ENCODE peak calls at places on chromosome 7, in four cellular contexts. One of them, this sample, is unnamed.

GRCh38 chr7:103640031-103640779 is 194.2 kb upstream of the SLC26A5 start:
- DNase-seq in uterus: no peak
- DNase-seq in body of pancreas: no peak
- DNase-seq in CD8-positive, alpha-beta T cell: no peak
- DNase-seq in this sample: no peak

GRCh38 chr7:139124084-139124914 is 14.8 kb upstream of the ZC3HAV1 start:
- DNase-seq in uterus: no peak
- DNase-seq in body of pancreas: no peak
- DNase-seq in CD8-positive, alpha-beta T cell: no peak
- DNase-seq in this sample: no peak

GRCh38 chr7:18583305-18583704 is 87.8 kb downstream of the HDAC9 start:
- DNase-seq in uterus: no peak
- DNase-seq in body of pancreas: no peak
- DNase-seq in CD8-positive, alpha-beta T cell: no peak
- DNase-seq in this sample: no peak

GRCh38 chr7:47373871-47374451 is 207.9 kb downstream of the TNS3 start:
- DNase-seq in uterus: no peak
- DNase-seq in body of pancreas: peak; percentile 88
- DNase-seq in CD8-positive, alpha-beta T cell: no peak
- DNase-seq in this sample: peak; percentile 30

GRCh38 chr7:100066953-100067352 is 14.6 kb downstream of the ZNF3 start:
- DNase-seq in uterus: no peak
- DNase-seq in body of pancreas: no peak
- DNase-seq in CD8-positive, alpha-beta T cell: no peak
- DNase-seq in this sample: no peak

GRCh38 chr7:144513332-144513731 is 109.8 kb upstream of the NOBOX start:
- DNase-seq in uterus: no peak
- DNase-seq in body of pancreas: peak; percentile 4
- DNase-seq in CD8-positive, alpha-beta T cell: no peak
- DNase-seq in this sample: no peak

GRCh38 chr7:107065929-107066247 is 21.4 kb downstream of the PRKAR2B start:
- DNase-seq in uterus: no peak
- DNase-seq in body of pancreas: no peak
- DNase-seq in CD8-positive, alpha-beta T cell: no peak
- DNase-seq in this sample: no peak

GRCh38 chr7:92586403-92586802 is 3.8 kb downstream of the FAM133B start:
- DNase-seq in uterus: no peak
- DNase-seq in body of pancreas: no peak
- DNase-seq in CD8-positive, alpha-beta T cell: no peak
- DNase-seq in this sample: no peak

GRCh38 chr7:47882635-47883034 is 65.6 kb downstream of the PKD1L1 start:
- DNase-seq in uterus: no peak
- DNase-seq in body of pancreas: no peak
- DNase-seq in CD8-positive, alpha-beta T cell: no peak
- DNase-seq in this sample: no peak

GRCh38 chr7:149559711-149560110 is 62.1 kb upstream of the ZNF746 start:
- DNase-seq in uterus: no peak
- DNase-seq in body of pancreas: no peak
- DNase-seq in CD8-positive, alpha-beta T cell: no peak
- DNase-seq in this sample: peak; percentile 33

GRCh38 chr7:142196066-142196840 is 61.6 kb downstream of the PRSS58 start:
- DNase-seq in uterus: no peak
- DNase-seq in body of pancreas: no peak
- DNase-seq in CD8-positive, alpha-beta T cell: no peak
- DNase-seq in this sample: peak; percentile 84

GRCh38 chr7:152464312-152465117 is 28.7 kb upstream of the KMT2C start:
- DNase-seq in uterus: peak; percentile 74
- DNase-seq in body of pancreas: peak; percentile 75
- DNase-seq in CD8-positive, alpha-beta T cell: peak; percentile 61
- DNase-seq in this sample: peak; percentile 77

GRCh38 chr7:34846976-34847375 is 189.0 kb downstream of the NPSR1 start:
- DNase-seq in uterus: no peak
- DNase-seq in body of pancreas: no peak
- DNase-seq in CD8-positive, alpha-beta T cell: no peak
- DNase-seq in this sample: no peak

GRCh38 chr7:37062460-37062859 is 338.2 kb upstream of the AOAH start:
- DNase-seq in uterus: no peak
- DNase-seq in body of pancreas: no peak
- DNase-seq in CD8-positive, alpha-beta T cell: no peak
- DNase-seq in this sample: no peak

GRCh38 chr7:105224884-105225651 is 163.7 kb downstream of the SRPK2 start:
- DNase-seq in uterus: no peak
- DNase-seq in body of pancreas: peak; percentile 46
- DNase-seq in CD8-positive, alpha-beta T cell: no peak
- DNase-seq in this sample: peak; percentile 58

GRCh38 chr7:41134242-41134872 is 568.5 kb downstream of the INHBA start:
- DNase-seq in uterus: no peak
- DNase-seq in body of pancreas: no peak
- DNase-seq in CD8-positive, alpha-beta T cell: no peak
- DNase-seq in this sample: no peak

GRCh38 chr7:31027161-31027965 is 24.7 kb upstream of the ADCYAP1R1 start:
- DNase-seq in uterus: peak; percentile 48
- DNase-seq in body of pancreas: peak; percentile 4
- DNase-seq in CD8-positive, alpha-beta T cell: no peak
- DNase-seq in this sample: peak; percentile 83

GRCh38 chr7:135684134-135684533 is 21.8 kb downstream of the STMP1 start:
- DNase-seq in uterus: no peak
- DNase-seq in body of pancreas: no peak
- DNase-seq in CD8-positive, alpha-beta T cell: no peak
- DNase-seq in this sample: no peak

GRCh38 chr7:26103541-26104070 is 48.4 kb upstream of the NFE2L3 start:
- DNase-seq in uterus: no peak
- DNase-seq in body of pancreas: no peak
- DNase-seq in CD8-positive, alpha-beta T cell: no peak
- DNase-seq in this sample: no peak

GRCh38 chr7:96833701-96834453 is 124.2 kb upstream of the SEM1 start:
- DNase-seq in uterus: no peak
- DNase-seq in body of pancreas: no peak
- DNase-seq in CD8-positive, alpha-beta T cell: no peak
- DNase-seq in this sample: no peak

GRCh38 chr7:102185796-102186195 is 100.9 kb upstream of the SH2B2 start:
- DNase-seq in uterus: no peak
- DNase-seq in body of pancreas: no peak
- DNase-seq in CD8-positive, alpha-beta T cell: no peak
- DNase-seq in this sample: no peak

GRCh38 chr7:152871678-152872060 is 112.1 kb downstream of the ACTR3B start:
- DNase-seq in uterus: no peak
- DNase-seq in body of pancreas: no peak
- DNase-seq in CD8-positive, alpha-beta T cell: no peak
- DNase-seq in this sample: no peak

GRCh38 chr7:101241015-101241363 is 3.4 kb upstream of the CLDN15 start:
- DNase-seq in uterus: no peak
- DNase-seq in body of pancreas: no peak
- DNase-seq in CD8-positive, alpha-beta T cell: no peak
- DNase-seq in this sample: no peak

GRCh38 chr7:14507617-14508016 is 394.9 kb downstream of the DGKB start:
- DNase-seq in uterus: no peak
- DNase-seq in body of pancreas: peak; percentile 80
- DNase-seq in CD8-positive, alpha-beta T cell: no peak
- DNase-seq in this sample: peak; percentile 12

GRCh38 chr7:171912-172515 is 20.4 kb upstream of the FAM20C start:
- DNase-seq in uterus: no peak
- DNase-seq in body of pancreas: no peak
- DNase-seq in CD8-positive, alpha-beta T cell: no peak
- DNase-seq in this sample: no peak

GRCh38 chr7:108201766-108202165 is 71.6 kb upstream of the LAMB4 start:
- DNase-seq in uterus: no peak
- DNase-seq in body of pancreas: no peak
- DNase-seq in CD8-positive, alpha-beta T cell: no peak
- DNase-seq in this sample: no peak

GRCh38 chr7:145053781-145054180 is 217.9 kb upstream of the TPK1 start:
- DNase-seq in uterus: no peak
- DNase-seq in body of pancreas: no peak
- DNase-seq in CD8-positive, alpha-beta T cell: no peak
- DNase-seq in this sample: no peak

GRCh38 chr7:92723205-92723604 is 113.2 kb downstream of the CDK6 start:
- DNase-seq in uterus: no peak
- DNase-seq in body of pancreas: no peak
- DNase-seq in CD8-positive, alpha-beta T cell: no peak
- DNase-seq in this sample: no peak

GRCh38 chr7:42274052-42274451 is 37.0 kb upstream of the GLI3 start:
- DNase-seq in uterus: no peak
- DNase-seq in body of pancreas: no peak
- DNase-seq in CD8-positive, alpha-beta T cell: no peak
- DNase-seq in this sample: no peak

GRCh38 chr7:137020351-137020750 is 151.9 kb downstream of the CHRM2 start:
- DNase-seq in uterus: no peak
- DNase-seq in body of pancreas: no peak
- DNase-seq in CD8-positive, alpha-beta T cell: no peak
- DNase-seq in this sample: peak; percentile 37

GRCh38 chr7:1189986-1190772 is 30.2 kb upstream of the ZFAND2A start:
- DNase-seq in uterus: no peak
- DNase-seq in body of pancreas: no peak
- DNase-seq in CD8-positive, alpha-beta T cell: no peak
- DNase-seq in this sample: no peak

GRCh38 chr7:1196950-1197349 is 35.7 kb upstream of the UNCX start:
- DNase-seq in uterus: no peak
- DNase-seq in body of pancreas: no peak
- DNase-seq in CD8-positive, alpha-beta T cell: no peak
- DNase-seq in this sample: no peak

GRCh38 chr7:1193593-1194424 is 33.8 kb upstream of the ZFAND2A start:
- DNase-seq in uterus: no peak
- DNase-seq in body of pancreas: peak; percentile 65
- DNase-seq in CD8-positive, alpha-beta T cell: peak; percentile 43
- DNase-seq in this sample: peak; percentile 37

GRCh38 chr7:1188720-1189294 is 28.8 kb upstream of the ZFAND2A start:
- DNase-seq in uterus: no peak
- DNase-seq in body of pancreas: no peak
- DNase-seq in CD8-positive, alpha-beta T cell: no peak
- DNase-seq in this sample: no peak

DNA sequence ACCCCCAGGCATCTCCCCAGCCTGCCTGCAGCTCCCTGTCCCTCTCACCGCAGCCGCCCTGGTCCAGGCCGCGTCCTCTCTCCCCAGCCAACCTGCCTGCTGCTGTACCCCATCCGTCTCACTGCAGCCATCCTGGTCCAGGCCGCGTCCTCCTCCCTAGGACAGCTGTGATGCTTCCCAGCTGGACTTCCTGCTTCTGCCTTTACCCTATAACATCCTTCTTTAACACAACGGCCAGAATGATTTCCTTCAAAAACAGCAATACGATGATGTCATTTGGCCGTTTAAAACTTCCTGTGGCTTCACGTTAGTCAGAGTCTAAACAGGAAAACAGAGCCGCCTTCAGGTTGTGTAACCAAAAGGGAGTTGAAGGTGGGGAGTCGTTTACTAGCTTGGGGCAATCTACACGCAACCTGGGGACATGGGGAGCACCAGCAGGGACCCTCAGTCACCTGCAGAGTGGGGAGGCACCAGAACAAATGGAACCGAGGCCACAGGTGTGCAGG is 32.2 kb upstream of the ZFAND2A start:
- DNase-seq in uterus: no peak
- DNase-seq in body of pancreas: no peak
- DNase-seq in CD8-positive, alpha-beta T cell: no peak
- DNase-seq in this sample: no peak
- H3K27me3 ChIP-seq in uterus: no peaks in the 10 kb centered on the region
- H3K27me3 ChIP-seq in body of pancreas: peaks cover 5% of the 10 kb centered on the region
- H3K27me3 ChIP-seq in CD8-positive, alpha-beta T cell: no peaks in the 10 kb centered on the region
- H3K27me3 ChIP-seq in this sample: no peaks in the 10 kb centered on the region

DNA sequence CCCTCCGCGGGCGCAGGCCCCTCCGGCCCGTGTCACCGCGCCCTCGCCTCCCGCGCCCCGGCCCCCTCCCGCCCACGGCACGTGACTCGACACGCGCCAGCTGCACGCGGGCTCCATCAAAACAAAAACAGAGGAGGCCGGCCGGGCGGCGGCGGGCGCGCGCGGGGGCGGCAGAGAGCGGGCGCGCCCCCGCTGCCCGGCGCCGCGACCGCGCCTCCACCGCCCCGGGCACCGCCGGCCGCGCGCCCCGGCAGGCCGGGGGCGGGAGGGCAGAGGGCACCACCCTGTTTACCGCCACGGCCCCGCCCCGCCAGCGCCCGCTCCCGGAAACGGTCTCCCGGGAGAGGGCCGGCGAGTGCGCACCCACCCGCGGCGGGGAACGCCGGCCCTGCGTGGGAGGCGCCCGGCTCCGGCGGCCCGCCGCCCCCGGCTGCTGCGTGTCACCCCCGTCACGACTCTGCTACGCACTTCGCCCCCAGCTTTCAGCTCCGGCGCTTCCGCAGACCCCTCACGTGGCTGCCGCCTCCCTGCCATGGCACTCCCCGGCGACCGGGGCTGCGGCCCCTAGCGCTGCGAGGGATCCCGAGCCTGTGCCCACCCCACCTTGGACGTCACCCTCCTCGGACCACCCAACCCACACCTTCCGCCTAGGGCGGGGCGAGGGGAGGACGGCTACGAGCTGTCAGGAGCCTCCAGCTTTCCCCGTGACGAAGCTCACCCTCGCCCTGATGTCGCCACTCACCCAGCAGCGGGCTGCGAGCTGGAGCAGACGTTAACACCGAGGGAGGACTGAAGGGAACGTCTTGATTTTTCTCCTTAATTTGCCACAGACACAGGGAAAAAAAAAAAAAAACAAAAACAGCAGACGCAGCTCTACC is 221.6 kb upstream of the MKLN1 start:
- DNase-seq in uterus: peak; percentile 85
- DNase-seq in body of pancreas: peak; percentile 85
- DNase-seq in CD8-positive, alpha-beta T cell: peak; percentile 78
- DNase-seq in this sample: peak; percentile 61
- H3K36me3 ChIP-seq in uterus: no peaks in the 10 kb centered on the region
- H3K36me3 ChIP-seq in body of pancreas: no peaks in the 10 kb centered on the region
- H3K36me3 ChIP-seq in CD8-positive, alpha-beta T cell: no peaks in the 10 kb centered on the region
- H3K36me3 ChIP-seq in this sample: no peaks in the 10 kb centered on the region

GRCh38 chr7:80924090-80924489 is 5.2 kb upstream of the SEMA3C start:
- DNase-seq in uterus: no peak
- DNase-seq in body of pancreas: no peak
- DNase-seq in CD8-positive, alpha-beta T cell: no peak
- DNase-seq in this sample: no peak
- H3K4me1 ChIP-seq in uterus: no peaks in the 10 kb centered on the region
- H3K4me1 ChIP-seq in body of pancreas: peaks cover 6% of the 10 kb centered on the region
- H3K4me1 ChIP-seq in CD8-positive, alpha-beta T cell: no peaks in the 10 kb centered on the region
- H3K4me1 ChIP-seq in this sample: peaks cover 9% of the 10 kb centered on the region

GRCh38 chr7:24757799-24758275 is 573 bp upstream of the GSDME start:
- DNase-seq in uterus: peak; percentile 18
- DNase-seq in body of pancreas: peak; percentile 7
- DNase-seq in CD8-positive, alpha-beta T cell: no peak
- DNase-seq in this sample: peak; percentile 72

GRCh38 chr7:24756989-24757798 is at the start of gene GSDME:
- DNase-seq in uterus: peak; percentile 62
- DNase-seq in body of pancreas: peak; percentile 47
- DNase-seq in CD8-positive, alpha-beta T cell: no peak
- DNase-seq in this sample: peak; percentile 75

GRCh38 chr7:24763303-24763901 is 6.1 kb upstream of the GSDME start:
- DNase-seq in uterus: no peak
- DNase-seq in body of pancreas: no peak
- DNase-seq in CD8-positive, alpha-beta T cell: no peak
- DNase-seq in this sample: no peak

GRCh38 chr7:24762771-24763170 is 5.5 kb upstream of the GSDME start:
- DNase-seq in uterus: no peak
- DNase-seq in body of pancreas: no peak
- DNase-seq in CD8-positive, alpha-beta T cell: no peak
- DNase-seq in this sample: no peak

DNA sequence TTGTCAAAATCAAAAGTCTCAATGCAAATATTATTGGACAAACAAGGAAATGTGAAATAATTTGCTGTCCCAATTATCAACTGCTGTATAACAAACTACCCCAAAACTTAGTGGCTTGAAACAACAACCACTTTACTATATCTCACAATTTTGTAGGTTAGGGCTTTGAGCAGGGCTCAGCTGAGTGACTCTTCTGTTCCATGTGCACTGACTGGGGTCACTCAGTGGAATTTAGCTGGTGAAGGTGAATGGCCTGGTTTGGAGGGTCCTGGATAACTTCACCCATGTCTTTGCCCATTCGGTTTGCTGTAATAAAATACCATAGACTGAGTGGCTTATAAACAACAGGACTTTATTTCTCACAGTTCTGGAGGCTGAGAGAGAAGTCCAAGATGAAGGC is 3.7 kb upstream of the GSDME start:
- DNase-seq in uterus: no peak
- DNase-seq in body of pancreas: no peak
- DNase-seq in CD8-positive, alpha-beta T cell: no peak
- DNase-seq in this sample: no peak
- H3K27me3 ChIP-seq in uterus: no peaks in the 10 kb centered on the region
- H3K27me3 ChIP-seq in body of pancreas: no peaks in the 10 kb centered on the region
- H3K27me3 ChIP-seq in CD8-positive, alpha-beta T cell: peaks cover 18% of the 10 kb centered on the region
- H3K27me3 ChIP-seq in this sample: no peaks in the 10 kb centered on the region